ENCODE peak calls at places on chromosome X, in four cellular contexts. T is CD8-positive, alpha-beta T cell; R is stomach; F is cardiac muscle cell. J is an unnamed sample. For H3K4me1 and H3K36me3, the result is how much of the 10 kb centered on the place peaks cover.

GRCh38 chrX:102784550-102784949 is 64.0 kb downstream of the GPRASP3 start:
- DNase-seq in F (no peak), T (no peak), R (no peak), J (no peak)

GRCh38 chrX:150848914-150849365 is 49.5 kb downstream of the CD99L2 start:
- DNase-seq in R (peak), T (no peak), F (no peak), J (no peak)

GRCh38 chrX:1537031-1537715 is at the start of gene P2RY8:
- DNase-seq in T (peak), R (peak), F (no peak), J (peak)

GRCh38 chrX:11543249-11543648 is 122.5 kb downstream of the ARHGAP6 start:
- DNase-seq in R (no peak), T (no peak), F (no peak), J (no peak)

GRCh38 chrX:121598356-121598755 is 550.9 kb downstream of the GLUD2 start:
- DNase-seq in F (no peak), T (no peak), R (no peak), J (no peak)

GRCh38 chrX:3403748-3404147 is 57.3 kb upstream of the MXRA5 start:
- DNase-seq in R (no peak), F (no peak), T (no peak), J (no peak)

GRCh38 chrX:103817502-103817901 is 14.6 kb downstream of the RAB9B start:
- DNase-seq in T (peak), F (peak), R (no peak), J (no peak)

GRCh38 chrX:63661676-63662075 is 123.3 kb downstream of the ARHGEF9 start:
- DNase-seq in R (no peak), T (no peak), F (no peak), J (no peak)

GRCh38 chrX:45760187-45760742 is 559.6 kb upstream of the DIPK2B start:
- DNase-seq in F (no peak), R (no peak), T (no peak), J (no peak)

GRCh38 chrX:45756562-45756961 is 555.9 kb upstream of the DIPK2B start:
- DNase-seq in F (no peak), T (no peak), R (no peak), J (no peak)

GRCh38 chrX:45758738-45759397 is 558.2 kb upstream of the DIPK2B start:
- DNase-seq in T (no peak), R (no peak), F (no peak), J (no peak)

GRCh38 chrX:45757272-45757671 is 556.6 kb upstream of the DIPK2B start:
- DNase-seq in R (no peak), F (no peak), T (no peak), J (no peak)

GRCh38 chrX:45758319-45758718 is 557.6 kb upstream of the DIPK2B start:
- DNase-seq in F (no peak), T (peak), R (no peak), J (no peak)
- H3K4me1 ChIP-seq in F (under half), T (under half), R (under half), J (under half)

GRCh38 chrX:16754019-16754418 is 32.2 kb upstream of the TXLNG start:
- DNase-seq in R (no peak), F (no peak), T (no peak), J (no peak)
- H3K36me3 ChIP-seq in R (under half), F (under half), T (under half), J (under half)

DNA sequence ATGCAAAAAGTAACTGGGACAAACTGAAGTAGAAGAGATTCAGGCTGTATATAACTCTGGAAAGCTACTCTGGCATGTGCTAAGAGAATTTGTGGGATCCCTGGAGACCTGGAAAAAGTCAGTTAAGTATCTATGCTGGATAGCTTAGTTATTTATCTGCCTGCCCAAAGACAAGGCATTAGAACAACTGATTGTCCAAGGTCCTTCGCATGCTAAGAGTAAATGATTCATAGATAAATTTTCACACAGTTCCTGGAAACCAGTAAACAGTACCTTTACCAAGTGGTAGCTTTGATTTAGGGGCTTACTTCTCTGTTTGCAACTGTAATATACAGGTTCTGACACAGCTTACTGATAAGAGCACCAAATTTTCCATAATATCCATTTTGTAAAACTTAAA is 104.8 kb downstream of the ATP11C start:
- DNase-seq in R (no peak), T (no peak), F (no peak), J (no peak)
- H3K4me1 ChIP-seq in R (under half), T (under half), F (under half), J (under half)

DNA sequence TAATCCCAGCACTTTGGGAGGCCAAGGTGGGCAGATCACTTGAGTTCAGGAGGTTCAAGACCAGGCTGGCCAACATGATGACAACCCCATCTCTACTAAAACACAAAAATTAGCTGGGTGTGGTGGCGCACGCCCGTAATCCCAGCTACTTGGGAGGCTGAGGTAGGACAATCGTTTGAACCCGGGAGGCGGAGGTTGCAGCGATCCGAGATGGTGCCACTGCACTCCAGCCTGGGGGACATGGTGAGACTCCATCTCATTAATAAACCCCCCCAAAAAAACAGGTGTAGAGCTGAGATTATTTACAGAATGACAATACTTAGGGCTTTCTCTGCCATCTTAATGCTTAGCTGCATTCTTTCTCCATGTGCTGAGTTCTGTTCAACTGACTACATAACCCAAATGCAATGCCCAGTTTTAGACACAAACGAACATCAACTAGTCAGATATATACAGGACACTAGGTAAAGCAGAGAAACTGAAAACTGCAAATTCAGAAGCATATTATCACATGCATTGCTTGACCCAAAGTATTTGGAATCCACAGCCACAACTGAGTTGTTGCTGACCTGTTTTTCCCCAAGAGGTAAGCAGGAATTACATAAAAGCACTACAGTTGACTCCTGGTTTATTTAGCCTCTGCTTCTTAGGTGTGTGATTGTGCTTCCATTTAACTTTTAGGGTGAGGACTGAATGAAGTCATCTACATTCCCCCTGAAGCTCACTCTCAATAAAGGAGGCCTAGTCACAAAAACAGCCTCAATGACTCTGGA is 12.1 kb downstream of the RBMX start:
- DNase-seq in T (no peak), F (no peak), R (no peak), J (no peak)
- H3K36me3 ChIP-seq in T (under half), F (under half), R (under half), J (under half)

DNA sequence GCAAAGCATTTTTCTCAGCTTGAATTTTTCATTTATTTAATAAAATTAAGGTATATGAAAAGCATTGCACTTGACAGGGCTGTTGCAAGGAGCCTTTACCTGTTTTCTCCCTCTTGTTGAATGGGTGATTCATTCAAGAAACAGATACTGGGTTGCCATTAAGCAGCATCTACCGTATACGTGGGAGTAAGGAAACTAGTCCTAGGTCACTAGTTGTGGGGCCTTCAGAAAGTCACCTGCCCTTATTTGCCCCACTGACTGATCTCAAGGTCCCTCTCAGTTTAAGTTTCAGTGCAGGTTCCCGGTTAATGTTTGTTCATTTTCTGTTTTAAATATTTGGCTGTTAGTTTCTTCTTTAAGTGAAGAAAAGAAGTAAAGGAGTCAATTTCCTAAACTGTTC is 34.0 kb downstream of the LHFPL1 start:
- DNase-seq in R (no peak), F (no peak), T (no peak), J (no peak)
- H3K4me1 ChIP-seq in R (under half), F (under half), T (under half), J (under half)

DNA sequence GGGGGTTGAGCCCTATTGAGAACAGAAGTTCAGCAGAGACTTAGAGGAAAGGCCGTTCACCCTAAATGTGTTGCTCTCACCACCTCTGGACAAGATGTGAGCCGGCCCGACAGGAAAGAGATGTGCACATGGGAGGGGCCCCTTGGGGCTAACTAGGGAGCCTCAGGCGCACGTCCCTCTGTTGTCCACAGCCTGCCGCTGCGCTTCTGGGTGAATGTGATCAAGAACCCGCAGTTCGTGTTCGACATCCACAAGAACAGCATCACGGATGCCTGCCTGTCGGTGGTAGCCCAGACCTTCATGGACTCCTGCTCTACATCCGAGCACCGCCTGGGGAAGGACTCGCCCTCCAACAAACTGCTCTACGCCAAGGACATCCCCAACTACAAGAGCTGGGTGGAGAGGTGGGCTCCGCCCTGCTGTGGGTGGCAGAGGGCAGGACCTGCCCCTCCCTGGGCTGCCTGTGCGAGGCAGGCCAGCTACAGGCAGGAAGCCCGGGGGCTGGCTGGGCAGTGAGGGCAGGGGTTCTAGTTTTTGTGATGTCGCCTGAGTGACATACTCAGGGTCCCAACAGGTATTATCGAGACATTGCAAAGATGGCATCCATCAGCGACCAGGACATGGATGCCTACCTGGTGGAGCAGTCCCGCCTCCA is 8.0 kb downstream of the LAGE3 start:
- DNase-seq in F (no peak), R (no peak), T (no peak), J (no peak)
- H3K36me3 ChIP-seq in F (under half), R (under half), T (under half), J (under half)

DNA sequence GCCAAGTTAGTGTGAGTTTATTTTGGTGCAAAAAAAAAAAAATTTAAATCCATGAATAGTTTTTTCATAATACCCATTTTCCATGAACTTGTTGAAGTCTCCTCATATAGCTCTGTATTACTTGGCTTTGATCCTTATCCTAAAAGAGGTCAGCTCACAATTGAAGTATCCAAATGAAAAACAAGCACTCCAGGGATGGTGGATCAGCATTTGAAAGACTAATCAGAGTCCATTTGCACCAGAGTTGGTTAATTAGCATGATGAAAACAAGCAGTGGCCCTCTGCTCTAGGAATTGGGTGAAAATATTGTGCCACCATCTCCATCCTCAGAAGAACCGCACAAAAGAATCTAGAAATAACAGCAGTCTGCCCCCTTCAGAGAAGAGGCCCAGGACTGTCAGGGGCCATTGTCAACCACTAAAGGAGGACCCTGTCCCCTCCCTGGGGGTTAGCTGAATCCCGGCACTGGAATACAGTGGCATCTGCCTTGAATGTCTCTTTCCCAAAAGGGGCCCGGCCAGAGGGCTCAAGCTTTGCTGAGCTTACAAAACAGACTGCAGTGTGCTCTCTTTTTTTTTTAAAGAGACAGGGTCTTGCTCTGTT is 24.7 kb downstream of the SH3KBP1 start:
- DNase-seq in R (no peak), T (no peak), F (no peak), J (no peak)
- H3K4me1 ChIP-seq in R (under half), T (under half), F (under half), J (under half)

DNA sequence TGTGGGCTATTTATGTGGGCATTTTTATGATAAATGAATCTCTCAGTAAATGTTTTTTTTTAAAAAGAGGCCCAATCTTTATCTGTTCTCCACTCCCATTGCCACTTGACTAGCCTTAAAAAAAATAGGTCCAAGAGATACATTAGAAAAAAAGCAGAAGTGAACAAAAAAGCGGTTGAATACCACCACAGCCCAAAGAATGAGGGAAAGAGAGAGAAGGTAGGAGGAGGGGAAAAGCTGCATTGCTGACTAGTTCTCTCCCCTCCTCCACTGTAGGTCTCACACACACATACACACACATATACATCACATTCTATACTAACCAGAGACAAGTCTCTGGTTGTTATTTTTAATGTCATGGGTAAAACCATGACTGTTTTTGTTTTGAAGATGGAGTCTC is 95.8 kb upstream of the IL13RA1 start:
- DNase-seq in F (no peak), R (no peak), T (no peak), J (no peak)
- H3K36me3 ChIP-seq in F (under half), R (under half), T (under half), J (under half)

J was measured in testis.